ENCODE peak calls at places on chromosomes 5 and 9, in four cellular contexts. One of them, this sample, is unnamed. For H3K36me3, the result is how much of the 10 kb centered on the place peaks cover.

GRCh38 chr5:109239501-109239900 is 170.3 kb downstream of the PJA2 start:
- DNase-seq in heart left ventricle: no peak
- DNase-seq in IMR-90: no peak
- DNase-seq in bronchial epithelial cell: no peak
- DNase-seq in this sample: no peak

GRCh38 chr9:132768932-132769894 is 98.9 kb downstream of the GTF3C4 start:
- DNase-seq in bronchial epithelial cell: peak
- DNase-seq in heart left ventricle: peak
- DNase-seq in IMR-90: peak
- DNase-seq in this sample: peak

GRCh38 chr5:63963926-63964325 is 1.7 kb upstream of the HTR1A start:
- DNase-seq in IMR-90: no peak
- DNase-seq in heart left ventricle: no peak
- DNase-seq in bronchial epithelial cell: peak
- DNase-seq in this sample: no peak

GRCh38 chr5:179129607-179130071 is 69.5 kb downstream of the ZNF354C start:
- DNase-seq in heart left ventricle: no peak
- DNase-seq in IMR-90: no peak
- DNase-seq in bronchial epithelial cell: no peak
- DNase-seq in this sample: no peak

GRCh38 chr9:111873901-111874300 is 22.7 kb upstream of the UGCG start:
- DNase-seq in bronchial epithelial cell: peak
- DNase-seq in IMR-90: no peak
- DNase-seq in heart left ventricle: no peak
- DNase-seq in this sample: no peak

GRCh38 chr5:171444582-171444981 is 25.1 kb downstream of the FGF18 start:
- DNase-seq in heart left ventricle: no peak
- DNase-seq in IMR-90: no peak
- DNase-seq in bronchial epithelial cell: peak
- DNase-seq in this sample: peak

GRCh38 chr9:85524531-85524930 is 217.2 kb downstream of the AGTPBP1 start:
- DNase-seq in IMR-90: no peak
- DNase-seq in heart left ventricle: no peak
- DNase-seq in bronchial epithelial cell: no peak
- DNase-seq in this sample: peak

GRCh38 chr9:137463931-137464290 is 4.8 kb upstream of the NSMF start:
- DNase-seq in bronchial epithelial cell: no peak
- DNase-seq in heart left ventricle: peak
- DNase-seq in IMR-90: no peak
- DNase-seq in this sample: no peak

GRCh38 chr5:52799358-52799982 is 11.8 kb downstream of the ITGA1 start:
- DNase-seq in heart left ventricle: peak
- DNase-seq in IMR-90: peak
- DNase-seq in bronchial epithelial cell: no peak
- DNase-seq in this sample: no peak

GRCh38 chr9:749712-750111 is 91.8 kb upstream of the DMRT1 start:
- DNase-seq in heart left ventricle: no peak
- DNase-seq in bronchial epithelial cell: no peak
- DNase-seq in IMR-90: no peak
- DNase-seq in this sample: peak

GRCh38 chr5:16550316-16550952 is 66.4 kb downstream of the RETREG1 start:
- DNase-seq in heart left ventricle: peak
- DNase-seq in IMR-90: peak
- DNase-seq in bronchial epithelial cell: peak
- DNase-seq in this sample: peak

GRCh38 chr5:1800470-1801060 is 642 bp upstream of the NDUFS6 start:
- DNase-seq in bronchial epithelial cell: peak
- DNase-seq in IMR-90: no peak
- DNase-seq in heart left ventricle: no peak
- DNase-seq in this sample: no peak

GRCh38 chr5:131109540-131110255 is 55.4 kb downstream of the HINT1 start:
- DNase-seq in heart left ventricle: no peak
- DNase-seq in IMR-90: peak
- DNase-seq in bronchial epithelial cell: peak
- DNase-seq in this sample: peak

GRCh38 chr5:33939863-33940262 is 3.7 kb downstream of the RXFP3 start:
- DNase-seq in IMR-90: peak
- DNase-seq in bronchial epithelial cell: peak
- DNase-seq in heart left ventricle: no peak
- DNase-seq in this sample: peak

GRCh38 chr5:126808619-126809018 is 31.7 kb downstream of the LMNB1 start:
- DNase-seq in bronchial epithelial cell: peak
- DNase-seq in heart left ventricle: no peak
- DNase-seq in IMR-90: peak
- DNase-seq in this sample: peak

GRCh38 chr5:179255527-179256228 is 89.6 kb downstream of the ADAMTS2 start:
- DNase-seq in heart left ventricle: no peak
- DNase-seq in IMR-90: no peak
- DNase-seq in bronchial epithelial cell: no peak
- DNase-seq in this sample: no peak

GRCh38 chr5:1446602-1447343 is 1.5 kb upstream of the SLC6A3 start:
- DNase-seq in IMR-90: no peak
- DNase-seq in heart left ventricle: no peak
- DNase-seq in bronchial epithelial cell: no peak
- DNase-seq in this sample: no peak

GRCh38 chr5:72584466-72584865 is 77.3 kb upstream of the ZNF366 start:
- DNase-seq in IMR-90: no peak
- DNase-seq in heart left ventricle: no peak
- DNase-seq in bronchial epithelial cell: no peak
- DNase-seq in this sample: no peak

GRCh38 chr5:54518146-54519082 is 855 bp downstream of the SNX18 start:
- DNase-seq in IMR-90: peak
- DNase-seq in heart left ventricle: peak
- DNase-seq in bronchial epithelial cell: peak
- DNase-seq in this sample: peak

GRCh38 chr9:7799234-7799933 is at the start of gene DMAC1:
- DNase-seq in IMR-90: peak
- DNase-seq in heart left ventricle: peak
- DNase-seq in bronchial epithelial cell: peak
- DNase-seq in this sample: peak

GRCh38 chr9:7794196-7794595 is 5.4 kb downstream of the DMAC1 start:
- DNase-seq in IMR-90: no peak
- DNase-seq in bronchial epithelial cell: peak
- DNase-seq in heart left ventricle: no peak
- DNase-seq in this sample: no peak

GRCh38 chr9:7802666-7803065 is 3.1 kb upstream of the DMAC1 start:
- DNase-seq in IMR-90: peak
- DNase-seq in heart left ventricle: no peak
- DNase-seq in bronchial epithelial cell: peak
- DNase-seq in this sample: peak

DNA sequence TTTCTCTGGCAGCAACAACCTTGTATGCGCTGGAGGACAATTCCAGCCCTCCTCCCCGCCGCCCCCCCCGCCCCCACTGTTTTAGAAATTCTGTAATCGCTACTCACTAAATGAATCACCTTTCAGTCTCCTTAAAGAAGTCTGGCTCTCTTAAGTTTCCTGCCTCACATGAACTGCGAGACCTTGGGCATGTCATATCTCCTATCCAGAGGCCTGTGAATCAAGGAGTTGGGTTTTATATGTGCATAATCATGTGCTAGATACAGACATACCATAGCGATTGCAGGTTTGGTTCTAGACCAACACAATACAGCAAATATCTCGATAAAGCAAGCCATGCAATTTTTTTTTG is 332 bp upstream of the DMAC1 start:
- DNase-seq in bronchial epithelial cell: no peak
- DNase-seq in heart left ventricle: no peak
- DNase-seq in IMR-90: no peak
- DNase-seq in this sample: no peak
- H3K4me3 ChIP-seq in bronchial epithelial cell: peak
- H3K4me3 ChIP-seq in heart left ventricle: peak
- H3K4me3 ChIP-seq in IMR-90: peak
- H3K4me3 ChIP-seq in this sample: peak

GRCh38 chr9:33465096-33465495 is 8.6 kb downstream of the NOL6 start:
- DNase-seq in IMR-90: no peak
- DNase-seq in heart left ventricle: no peak
- DNase-seq in bronchial epithelial cell: no peak
- DNase-seq in this sample: no peak
- H3K36me3 ChIP-seq in IMR-90: half or more
- H3K36me3 ChIP-seq in heart left ventricle: half or more
- H3K36me3 ChIP-seq in bronchial epithelial cell: half or more
- H3K36me3 ChIP-seq in this sample: half or more

GRCh38 chr5:50745221-50745620 is 78.8 kb downstream of the PARP8 start:
- DNase-seq in IMR-90: no peak
- DNase-seq in heart left ventricle: no peak
- DNase-seq in bronchial epithelial cell: no peak
- DNase-seq in this sample: no peak
- H3K4me3 ChIP-seq in IMR-90: no peak
- H3K4me3 ChIP-seq in heart left ventricle: peak
- H3K4me3 ChIP-seq in bronchial epithelial cell: no peak
- H3K4me3 ChIP-seq in this sample: no peak

GRCh38 chr9:131612851-131613250 is 67.5 kb downstream of the PRRT1B start:
- DNase-seq in bronchial epithelial cell: no peak
- DNase-seq in heart left ventricle: no peak
- DNase-seq in IMR-90: no peak
- DNase-seq in this sample: no peak

GRCh38 chr9:131614340-131614739 is 69.0 kb downstream of the PRRT1B start:
- DNase-seq in bronchial epithelial cell: no peak
- DNase-seq in heart left ventricle: no peak
- DNase-seq in IMR-90: no peak
- DNase-seq in this sample: no peak

GRCh38 chr9:131611586-131611985 is 66.3 kb downstream of the PRRT1B start:
- DNase-seq in heart left ventricle: no peak
- DNase-seq in IMR-90: no peak
- DNase-seq in bronchial epithelial cell: peak
- DNase-seq in this sample: peak

GRCh38 chr9:131613346-131613745 is 68.0 kb downstream of the PRRT1B start:
- DNase-seq in heart left ventricle: no peak
- DNase-seq in bronchial epithelial cell: no peak
- DNase-seq in IMR-90: no peak
- DNase-seq in this sample: no peak

DNA sequence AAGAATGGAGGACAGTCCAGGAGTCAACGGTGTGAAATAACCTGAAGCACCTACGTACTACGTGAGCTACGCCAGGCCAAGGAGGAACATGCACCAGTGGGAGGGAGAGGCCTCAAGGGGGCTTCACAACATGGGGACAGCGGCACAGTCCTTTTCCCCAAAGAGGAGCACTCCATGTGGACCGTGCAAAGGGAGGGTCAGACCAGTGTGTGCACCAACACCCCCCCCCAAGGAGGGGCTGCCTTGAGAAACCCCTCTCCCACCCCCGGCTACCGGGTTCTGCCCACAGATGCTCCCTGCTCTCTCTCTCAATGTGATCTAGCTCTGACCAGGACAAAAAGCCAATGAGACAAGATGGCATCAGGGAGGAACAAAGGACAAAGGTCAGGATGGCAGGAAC is 68.6 kb downstream of the PRRT1B start:
- DNase-seq in bronchial epithelial cell: no peak
- DNase-seq in IMR-90: no peak
- DNase-seq in heart left ventricle: no peak
- DNase-seq in this sample: no peak
- H3K36me3 ChIP-seq in bronchial epithelial cell: under half
- H3K36me3 ChIP-seq in IMR-90: under half
- H3K36me3 ChIP-seq in heart left ventricle: under half
- H3K36me3 ChIP-seq in this sample: under half

This sample was measured in mammary epithelial cell.